ENCODE peak calls at places on chromosomes 4 and X, in nine cellular contexts. L is HFFc6; K is foreskin fibroblast; B is AG09309; T is CD8-positive, alpha-beta T cell; Q is ovary; E is B cell; N is tibial artery; M is BE2C. X is an unnamed sample.

GRCh38 chr4:13261486-13262257 is 222.5 kb downstream of the RAB28 start:
- DNase-seq in L (no peak), N (no peak), K (no peak), E (no peak), Q (no peak), T (no peak), M (no peak), B (no peak), X (no peak)

GRCh38 chr4:146643812-146644401 is 5.2 kb downstream of the POU4F2 start:
- DNase-seq in M (no peak), Q (no peak), E (no peak), L (peak), B (no peak), T (no peak), K (peak), N (no peak), X (no peak)

GRCh38 chrX:386239-386767 is 404 bp downstream of the PPP2R3B start:
- DNase-seq in B (no peak), T (no peak), K (no peak), E (peak), M (no peak), L (no peak), Q (no peak), N (no peak), X (no peak)

GRCh38 chr4:12050357-12050756 is 621.7 kb upstream of the HS3ST1 start:
- DNase-seq in B (no peak), N (no peak), M (no peak), L (no peak), E (no peak), T (no peak), Q (no peak), K (no peak), X (no peak)

GRCh38 chr4:119570401-119570800 is 58.2 kb downstream of the PDE5A start:
- DNase-seq in K (peak), M (no peak), T (no peak), L (peak), Q (no peak), B (no peak), N (no peak), E (no peak), X (no peak)

GRCh38 chr4:94507281-94507680 is 55.5 kb downstream of the PDLIM5 start:
- DNase-seq in M (no peak), Q (no peak), T (no peak), E (no peak), L (no peak), K (no peak), B (no peak), N (no peak), X (no peak)

GRCh38 chr4:105061720-105062119 is 85.0 kb upstream of the TET2 start:
- DNase-seq in K (no peak), L (no peak), M (no peak), Q (no peak), T (no peak), E (no peak), N (no peak), B (no peak), X (no peak)

GRCh38 chr4:124343711-124344110 is 368.8 kb downstream of the ANKRD50 start:
- DNase-seq in L (no peak), B (no peak), N (no peak), T (no peak), M (no peak), K (peak), Q (no peak), E (no peak), X (no peak)

GRCh38 chrX:129823115-129823514 is 20.6 kb downstream of the ZDHHC9 start:
- DNase-seq in B (no peak), K (peak), N (peak), L (no peak), T (peak), E (peak), M (peak), Q (peak), X (no peak)

GRCh38 chr4:38870098-38870850 is 2.7 kb downstream of the FAM114A1 start:
- DNase-seq in B (no peak), M (no peak), T (no peak), K (peak), L (no peak), Q (no peak), N (no peak), E (no peak), X (no peak)

GRCh38 chr4:80367737-80368136 is 32.2 kb downstream of the CFAP299 start:
- DNase-seq in L (peak), T (no peak), B (peak), Q (no peak), K (peak), N (no peak), M (no peak), E (no peak), X (no peak)

GRCh38 chr4:42554072-42554471 is 102.8 kb downstream of the ATP8A1 start:
- DNase-seq in N (no peak), L (no peak), T (no peak), Q (no peak), E (no peak), B (no peak), M (no peak), K (no peak), X (no peak)

GRCh38 chr4:78057135-78057599 is at the start of gene FRAS1:
- DNase-seq in T (no peak), Q (no peak), M (peak), E (peak), L (peak), N (no peak), K (peak), B (no peak), X (peak)

GRCh38 chr4:78058591-78059523 is 1.7 kb downstream of the FRAS1 start:
- DNase-seq in E (peak), K (peak), Q (peak), N (no peak), L (peak), T (no peak), M (peak), B (no peak), X (peak)

GRCh38 chr4:78059938-78060337 is 2.8 kb downstream of the FRAS1 start:
- DNase-seq in N (no peak), L (no peak), B (no peak), K (no peak), E (no peak), T (no peak), M (no peak), Q (no peak), X (no peak)

GRCh38 chr4:78057600-78058560 is 757 bp downstream of the FRAS1 start:
- DNase-seq in T (no peak), E (peak), B (no peak), L (peak), K (peak), Q (peak), M (peak), N (peak), X (peak)

DNA sequence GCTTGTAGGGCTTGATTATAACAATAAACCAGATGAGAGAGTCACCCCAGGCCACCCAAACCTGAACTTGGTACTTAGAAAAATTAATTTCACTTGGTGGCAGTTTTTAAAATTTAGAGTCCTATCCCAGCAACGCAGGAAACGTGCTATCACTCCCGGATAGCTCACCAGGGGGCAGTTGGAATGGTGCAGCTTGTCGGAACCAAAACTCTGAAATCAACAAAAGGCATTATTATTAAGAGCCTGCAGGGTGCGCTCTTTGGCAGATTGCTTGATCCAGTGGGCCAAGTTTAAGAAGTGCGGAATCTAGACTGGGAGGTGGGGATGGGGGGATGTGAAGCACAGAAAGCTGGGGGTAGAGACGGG is 2.4 kb downstream of the FRAS1 start:
- DNase-seq in E (peak), T (no peak), K (peak), N (peak), Q (no peak), L (peak), B (no peak), M (peak), X (no peak)
- TF ChIP-seq CTCF in E (peak), T (peak), K (peak), N (peak), Q (no peak), L (peak), B (peak), M (peak), X (peak)

GRCh38 chr4:130563891-130564418 is 1468.0 kb downstream of the C4orf33 start:
- DNase-seq in T (no peak), N (no peak), B (no peak), Q (no peak), M (no peak), K (no peak), E (no peak), L (no peak), X (no peak)

GRCh38 chr4:130559268-130559667 is 1463.3 kb downstream of the C4orf33 start:
- DNase-seq in B (no peak), T (no peak), N (no peak), E (no peak), M (no peak), K (no peak), Q (no peak), L (no peak), X (no peak)

GRCh38 chr4:130568746-130569145 is 1472.8 kb downstream of the C4orf33 start:
- DNase-seq in L (no peak), B (no peak), E (no peak), T (no peak), Q (no peak), N (no peak), K (no peak), M (no peak), X (no peak)

GRCh38 chr4:130563185-130563890 is 1467.4 kb downstream of the C4orf33 start:
- DNase-seq in B (no peak), E (no peak), T (no peak), K (peak), N (no peak), Q (no peak), L (peak), M (peak), X (peak)
- TF ChIP-seq CTCF in B (no peak), E (no peak), T (no peak), K (peak), N (no peak), Q (no peak), L (peak), M (peak), X (no peak)

GRCh38 chr4:153792893-153793227 is 4.0 kb upstream of the SFRP2 start:
- DNase-seq in K (peak), L (no peak), Q (no peak), E (peak), T (no peak), B (no peak), N (no peak), M (no peak), X (no peak)
- TF ChIP-seq CTCF in K (no peak), L (no peak), Q (no peak), E (no peak), T (no peak), B (no peak), N (no peak), M (no peak), X (no peak)

GRCh38 chrX:106863697-106864096 is 39.4 kb downstream of the RIPPLY1 start:
- DNase-seq in E (no peak), T (no peak), M (no peak), N (no peak), Q (no peak), L (no peak), B (no peak), K (no peak), X (no peak)

GRCh38 chrX:106862972-106863688 is 40.0 kb downstream of the RIPPLY1 start:
- DNase-seq in T (no peak), E (peak), M (peak), Q (no peak), L (no peak), B (no peak), K (peak), N (no peak), X (no peak)
- TF ChIP-seq CTCF in T (no peak), E (peak), M (peak), Q (no peak), L (peak), B (peak), K (peak), N (no peak), X (no peak)

DNA sequence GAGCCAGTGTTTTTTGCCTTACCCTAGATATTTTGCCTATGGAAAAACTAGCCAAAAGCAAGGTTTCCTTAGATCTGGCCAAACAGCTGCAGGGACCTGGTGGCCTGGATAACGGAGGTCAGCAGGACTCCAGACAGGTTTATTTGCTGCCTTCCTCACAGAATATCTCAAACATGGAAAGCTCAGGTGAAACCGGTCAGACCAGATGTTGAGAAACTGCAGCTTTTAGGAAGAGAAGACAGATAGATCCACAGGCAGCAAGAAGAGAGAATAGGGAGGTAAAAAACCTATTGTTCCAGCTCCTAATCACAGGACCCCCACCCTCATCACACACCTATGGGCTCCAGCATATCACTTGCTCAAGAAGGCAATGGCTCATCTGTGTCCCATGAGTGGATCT is 16.2 kb downstream of the SLC16A2 start:
- DNase-seq in B (no peak), Q (no peak), L (no peak), K (no peak), N (no peak), M (no peak), E (no peak), T (no peak), X (no peak)
- TF ChIP-seq CTCF in B (no peak), Q (no peak), L (no peak), K (no peak), N (no peak), M (no peak), E (no peak), T (no peak), X (no peak)

DNA sequence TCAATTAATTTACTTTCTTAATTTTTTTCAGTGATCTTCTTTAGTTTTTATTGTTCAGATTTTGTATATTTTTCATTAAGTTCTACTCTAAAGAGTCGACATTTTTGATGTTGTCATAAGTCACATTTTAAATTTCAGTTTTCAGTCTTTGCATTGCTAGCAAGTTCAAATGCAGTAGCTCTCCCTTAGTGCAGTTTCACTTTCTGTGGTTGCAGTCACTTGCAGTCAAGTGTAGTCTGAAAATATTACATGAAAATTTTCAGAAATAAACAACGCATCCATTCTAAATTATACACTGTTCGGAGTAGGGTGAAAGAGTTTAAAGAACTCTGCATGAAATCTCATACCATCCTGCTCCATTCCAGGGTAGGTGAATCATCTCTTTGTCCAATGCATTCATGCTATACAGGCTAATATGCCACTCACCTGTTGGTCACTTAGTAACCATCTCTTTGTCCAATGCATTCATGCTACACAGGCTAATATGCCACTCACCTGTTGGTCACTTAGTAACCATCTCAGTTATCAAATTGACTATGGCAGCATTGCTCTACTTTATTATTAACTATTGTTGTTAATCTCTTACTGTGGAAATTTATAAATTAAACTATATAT is 356.9 kb downstream of the STPG2 start:
- DNase-seq in E (no peak), M (no peak), Q (no peak), T (no peak), K (no peak), B (no peak), N (no peak), L (no peak), X (no peak)
- TF ChIP-seq CTCF in E (no peak), M (no peak), Q (no peak), T (no peak), K (no peak), B (no peak), N (no peak), L (no peak), X (no peak)

X was measured in mesothelial cell of epicardium.